ENCODE peak calls at places on chromosomes 16 and 17, in seven cellular contexts. F is ACHN, M is iris pigment epithelial cell, U is A172, O is cerebellar cortex, V is upper lobe of right lung, E is anterior cingulate cortex. H is an unnamed sample.

GRCh38 chr17:40909755-40910154 is 24.7 kb upstream of the KRT20 start:
- DNase-seq in F (no peak), M (peak), U (peak), O (no peak), V (no peak), E (no peak), H (no peak)

GRCh38 chr16:72856797-72857196 is 191.1 kb downstream of the ZFHX3 start:
- DNase-seq in F (peak), M (peak), U (peak), O (peak), V (peak), E (no peak), H (no peak)

GRCh38 chr17:6660765-6661463 is 9.4 kb downstream of the C17orf100 start:
- DNase-seq in F (no peak), M (no peak), U (no peak), O (no peak), V (no peak), E (no peak), H (no peak)

GRCh38 chr17:36629970-36630369 is 28.6 kb downstream of the MRM1 start:
- DNase-seq in F (no peak), M (no peak), U (no peak), O (no peak), V (no peak), E (no peak), H (no peak)

GRCh38 chr16:25040543-25040942 is 25.4 kb upstream of the ARHGAP17 start:
- DNase-seq in F (no peak), M (no peak), U (no peak), O (no peak), V (no peak), E (no peak), H (no peak)

GRCh38 chr17:49249292-49249794 is 18.8 kb upstream of the PHOSPHO1 start:
- DNase-seq in F (no peak), M (no peak), U (peak), O (no peak), V (peak), E (no peak), H (no peak)

GRCh38 chr16:89035698-89036570 is 57.7 kb upstream of the ACSF3 start:
- DNase-seq in F (no peak), M (no peak), U (no peak), O (no peak), V (no peak), E (no peak), H (no peak)

GRCh38 chr17:8884336-8884990 is 17.0 kb upstream of the PIK3R6 start:
- DNase-seq in F (no peak), M (no peak), U (no peak), O (no peak), V (no peak), E (no peak), H (no peak)

GRCh38 chr17:30586818-30587595 is 109.8 kb downstream of the GOSR1 start:
- DNase-seq in F (peak), M (peak), U (peak), O (no peak), V (no peak), E (no peak), H (no peak)

GRCh38 chr16:86663691-86664517 is 85.6 kb downstream of the FOXL1 start:
- DNase-seq in F (no peak), M (peak), U (peak), O (no peak), V (no peak), E (no peak), H (no peak)

GRCh38 chr17:682150-682549 is 32.5 kb downstream of the VPS53 start:
- DNase-seq in F (no peak), M (no peak), U (no peak), O (no peak), V (no peak), E (no peak), H (peak)

GRCh38 chr16:12158428-12158827 is 181.9 kb downstream of the SNX29 start:
- DNase-seq in F (peak), M (peak), U (peak), O (no peak), V (peak), E (no peak), H (no peak)

GRCh38 chr16:56944954-56945839 is 13.3 kb downstream of the HERPUD1 start:
- DNase-seq in F (no peak), M (no peak), U (no peak), O (no peak), V (no peak), E (no peak), H (no peak)

GRCh38 chr17:59493867-59494266 is 71.5 kb upstream of the DHX40 start:
- DNase-seq in F (no peak), M (no peak), U (no peak), O (peak), V (no peak), E (no peak), H (no peak)

GRCh38 chr17:47946516-47946915 is 5.1 kb downstream of the PNPO start:
- DNase-seq in F (no peak), M (no peak), U (no peak), O (no peak), V (no peak), E (no peak), H (no peak)

GRCh38 chr16:25217921-25218320 is 1.2 kb downstream of the AQP8 start:
- DNase-seq in F (no peak), M (no peak), U (no peak), O (no peak), V (no peak), E (no peak), H (no peak)

GRCh38 chr17:28333083-28333746 is 2.1 kb downstream of the IFT20 start:
- DNase-seq in F (no peak), M (no peak), U (no peak), O (no peak), V (no peak), E (no peak), H (no peak)

GRCh38 chr17:9021158-9021984 is at the start of gene NTN1:
- DNase-seq in F (peak), M (peak), U (peak), O (no peak), V (peak), E (peak), H (no peak)

GRCh38 chr16:88624977-88625576 is 13.3 kb upstream of the IL17C start:
- DNase-seq in F (no peak), M (no peak), U (no peak), O (no peak), V (no peak), E (no peak), H (no peak)